ENCODE peak calls at places on chromosome 1, in four cellular contexts. L is neural progenitor cell, P is ovary, X is heart right ventricle. C is an unnamed sample.

GRCh38 chr1:206686486-206687249 is 2.0 kb downstream of the MAPKAPK2 start:
- DNase-seq in L (no peak), P (no peak), X (no peak), C (no peak)

GRCh38 chr1:37682334-37682987 is 9.9 kb upstream of the CDCA8 start:
- DNase-seq in L (peak; percentile 77), P (peak; percentile 55), X (peak; percentile 46), C (no peak)

GRCh38 chr1:223133301-223133823 is 9.7 kb downstream of the TLR5 start:
- DNase-seq in L (no peak), P (no peak), X (no peak), C (no peak)

GRCh38 chr1:100353073-100353801 is 931 bp downstream of the CDC14A start:
- DNase-seq in L (peak; percentile 83), P (peak; percentile 30), X (peak; percentile 41), C (no peak)

GRCh38 chr1:159040206-159040605 is 30.5 kb downstream of the IFI16 start:
- DNase-seq in L (no peak), P (no peak), X (no peak), C (no peak)

GRCh38 chr1:92653605-92654381 is 131.1 kb downstream of the EVI5 start:
- DNase-seq in L (no peak), P (no peak), X (no peak), C (no peak)

GRCh38 chr1:2894381-2895041 is 93.0 kb upstream of the TTC34 start:
- DNase-seq in L (no peak), P (no peak), X (no peak), C (no peak)

GRCh38 chr1:51512120-51512519 is 6.9 kb downstream of the EPS15 start:
- DNase-seq in L (no peak), P (no peak), X (no peak), C (no peak)

GRCh38 chr1:230231739-230232075 is 164.7 kb downstream of the GALNT2 start:
- DNase-seq in L (no peak), P (peak; percentile 68), X (peak; percentile 48), C (no peak)

GRCh38 chr1:51946300-51946699 is 44.2 kb downstream of the RAB3B start:
- DNase-seq in L (no peak), P (no peak), X (no peak), C (no peak)

GRCh38 chr1:231561663-231562383 is 33.4 kb downstream of the TSNAX start:
- DNase-seq in L (no peak), P (no peak), X (no peak), C (no peak)

GRCh38 chr1:81803423-81804103 is 2.8 kb downstream of the ADGRL2 start:
- DNase-seq in L (peak; percentile 83), P (no peak), X (no peak), C (no peak)

GRCh38 chr1:112803906-112804762 is 89.0 kb upstream of the PPM1J start:
- DNase-seq in L (peak; percentile 89), P (peak; percentile 62), X (peak; percentile 65), C (no peak)

GRCh38 chr1:65059930-65060538 is 88.0 kb upstream of the AK4 start:
- DNase-seq in L (peak; percentile 7), P (no peak), X (no peak), C (no peak)

GRCh38 chr1:115475901-115476300 is 137.9 kb upstream of the NGF start:
- DNase-seq in L (no peak), P (no peak), X (no peak), C (no peak)

GRCh38 chr1:45569571-45569961 is 14.3 kb upstream of the NASP start:
- DNase-seq in L (no peak), P (no peak), X (no peak), C (no peak)

GRCh38 chr1:11488201-11488770 is 9.3 kb downstream of the DISP3 start:
- DNase-seq in L (no peak), P (no peak), X (no peak), C (peak; percentile 25)

GRCh38 chr1:119582801-119583200 is 65.3 kb downstream of the ZNF697 start:
- DNase-seq in L (peak; percentile 69), P (no peak), X (peak; percentile 27), C (no peak)

GRCh38 chr1:244381887-244382565 is 69.7 kb downstream of the ADSS2 start:
- DNase-seq in L (no peak), P (no peak), X (no peak), C (no peak)

GRCh38 chr1:173300249-173301044 is 93.3 kb upstream of the TNFSF4 start:
- DNase-seq in L (no peak), P (no peak), X (no peak), C (no peak)

GRCh38 chr1:50968884-50969610 is 998 bp upstream of the CDKN2C start:
- DNase-seq in L (peak; percentile 65), P (peak; percentile 29), X (peak; percentile 54), C (peak; percentile 72)

GRCh38 chr1:162772571-162773154 is 17.8 kb upstream of the HSD17B7 start:
- DNase-seq in L (no peak), P (no peak), X (no peak), C (no peak)

GRCh38 chr1:76872944-76873343 is 5.7 kb downstream of the ST6GALNAC5 start:
- DNase-seq in L (no peak), P (no peak), X (no peak), C (no peak)

GRCh38 chr1:38138498-38139233 is 92.1 kb upstream of the POU3F1 start:
- DNase-seq in L (peak; percentile 48), P (no peak), X (peak; percentile 80), C (peak; percentile 95)

GRCh38 chr1:219585837-219586465 is 27.0 kb downstream of the ZC3H11B start:
- DNase-seq in L (no peak), P (no peak), X (no peak), C (no peak)

GRCh38 chr1:42692461-42692860 is 10.2 kb downstream of the YBX1 start:
- DNase-seq in L (peak; percentile 60), P (no peak), X (no peak), C (no peak)

GRCh38 chr1:211547710-211548109 is 31.3 kb downstream of the SLC30A1 start:
- DNase-seq in L (no peak), P (no peak), X (no peak), C (no peak)

GRCh38 chr1:52572387-52572786 is 19.5 kb upstream of the TUT4 start:
- DNase-seq in L (no peak), P (no peak), X (no peak), C (no peak)

GRCh38 chr1:214470132-214470531 is 81.3 kb downstream of the PTPN14 start:
- DNase-seq in L (no peak), P (no peak), X (no peak), C (no peak)

GRCh38 chr1:200415227-200415626 is 5.4 kb upstream of the ZNF281 start:
- DNase-seq in L (no peak), P (no peak), X (no peak), C (no peak)

GRCh38 chr1:205484985-205485967 is 19.2 kb upstream of the CDK18 start:
- DNase-seq in L (peak; percentile 86), P (peak; percentile 73), X (peak; percentile 46), C (peak; percentile 70)

GRCh38 chr1:180482425-180483275 is 19.7 kb downstream of the ACBD6 start:
- DNase-seq in L (peak; percentile 74), P (no peak), X (no peak), C (no peak)

GRCh38 chr1:164638506-164639202 is 79.7 kb downstream of the PBX1 start:
- DNase-seq in L (no peak), P (no peak), X (no peak), C (no peak)

GRCh38 chr1:164636744-164637143 is 77.8 kb downstream of the PBX1 start:
- DNase-seq in L (no peak), P (no peak), X (no peak), C (no peak)

GRCh38 chr1:164635074-164635783 is 76.2 kb downstream of the PBX1 start:
- DNase-seq in L (peak; percentile 68), P (no peak), X (no peak), C (no peak)

GRCh38 chr1:164637461-164638375 is 78.7 kb downstream of the PBX1 start:
- DNase-seq in L (no peak), P (no peak), X (peak; percentile 47), C (no peak)

GRCh38 chr1:164635784-164636729 is 77.1 kb downstream of the PBX1 start:
- DNase-seq in L (no peak), P (no peak), X (no peak), C (no peak)
- H3K27ac ChIP-seq in L (peak overlapping the region; percentile 34), P (no peak overlapping the region), X (no peak overlapping the region), C (no peak overlapping the region)

DNA sequence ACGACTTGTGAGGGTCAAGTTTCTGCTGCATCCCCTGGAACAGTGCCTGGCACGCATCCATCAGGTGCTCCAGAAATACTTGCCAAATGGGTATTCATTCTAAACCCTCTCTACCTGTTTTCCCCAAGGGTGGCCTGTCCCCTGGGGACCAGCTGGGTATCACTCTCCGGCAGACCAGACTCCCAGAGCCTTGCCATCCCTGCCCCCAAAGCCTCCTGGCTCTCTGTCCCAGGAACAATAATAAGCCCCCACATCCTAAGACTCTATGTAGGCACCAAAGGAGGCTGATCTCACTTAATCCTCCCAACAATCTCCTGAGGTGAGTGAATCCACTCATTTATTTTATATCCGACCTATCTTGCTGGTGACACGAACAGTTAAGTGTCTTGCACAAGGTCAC is 96.7 kb downstream of the MRPL37 start:
- DNase-seq in L (no peak), P (no peak), X (no peak), C (no peak)
- H3K4me1 ChIP-seq in L (peaks cover 67% of the 10 kb centered on the region), P (peaks cover 69% of the 10 kb centered on the region), X (peaks cover 83% of the 10 kb centered on the region), C (peaks cover 51% of the 10 kb centered on the region)

DNA sequence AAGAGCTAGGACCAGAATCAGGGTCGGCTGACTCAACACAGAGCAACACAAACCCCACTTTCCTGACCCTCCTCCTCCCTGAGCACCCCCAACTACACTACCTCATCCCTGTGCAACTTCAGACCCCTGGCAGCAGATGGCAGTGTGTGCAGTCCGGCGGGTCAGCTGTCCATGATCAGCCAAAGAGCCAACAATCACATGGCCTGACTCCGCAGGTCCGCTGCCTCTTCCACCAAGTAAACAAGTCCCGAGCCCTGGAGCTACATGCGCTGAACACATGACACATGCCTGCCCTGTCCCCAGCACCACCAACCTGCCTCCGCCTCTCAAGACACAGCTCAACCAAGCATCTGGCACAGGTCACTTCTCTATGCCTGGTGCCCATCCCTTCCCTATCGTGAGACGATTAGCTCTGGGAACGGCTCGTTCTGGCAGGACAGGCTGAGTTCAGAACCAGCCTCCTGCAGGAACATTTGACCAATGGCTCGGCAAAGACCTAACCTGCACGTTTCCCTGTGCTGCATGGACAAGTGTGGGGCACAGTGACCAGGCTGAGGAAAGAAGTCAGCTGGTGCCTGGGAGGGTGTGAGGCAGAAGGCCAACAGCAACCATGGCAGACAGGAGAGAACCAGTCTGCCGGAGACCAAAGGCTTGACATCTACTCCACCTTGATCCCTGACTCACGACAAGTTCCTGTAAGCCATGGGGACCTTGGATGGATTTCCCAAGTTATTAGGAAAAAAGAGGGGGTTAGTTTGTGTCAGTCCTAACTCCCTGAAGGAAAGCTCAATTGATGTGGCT is 60.3 kb downstream of the CD46 start:
- DNase-seq in L (peak; percentile 32), P (peak; percentile 60), X (no peak), C (peak; percentile 85)
- H3K27ac ChIP-seq in L (no peak overlapping the region), P (peak overlapping the region; percentile 36), X (peak overlapping the region; percentile 50), C (peak overlapping the region; percentile 95)

DNA sequence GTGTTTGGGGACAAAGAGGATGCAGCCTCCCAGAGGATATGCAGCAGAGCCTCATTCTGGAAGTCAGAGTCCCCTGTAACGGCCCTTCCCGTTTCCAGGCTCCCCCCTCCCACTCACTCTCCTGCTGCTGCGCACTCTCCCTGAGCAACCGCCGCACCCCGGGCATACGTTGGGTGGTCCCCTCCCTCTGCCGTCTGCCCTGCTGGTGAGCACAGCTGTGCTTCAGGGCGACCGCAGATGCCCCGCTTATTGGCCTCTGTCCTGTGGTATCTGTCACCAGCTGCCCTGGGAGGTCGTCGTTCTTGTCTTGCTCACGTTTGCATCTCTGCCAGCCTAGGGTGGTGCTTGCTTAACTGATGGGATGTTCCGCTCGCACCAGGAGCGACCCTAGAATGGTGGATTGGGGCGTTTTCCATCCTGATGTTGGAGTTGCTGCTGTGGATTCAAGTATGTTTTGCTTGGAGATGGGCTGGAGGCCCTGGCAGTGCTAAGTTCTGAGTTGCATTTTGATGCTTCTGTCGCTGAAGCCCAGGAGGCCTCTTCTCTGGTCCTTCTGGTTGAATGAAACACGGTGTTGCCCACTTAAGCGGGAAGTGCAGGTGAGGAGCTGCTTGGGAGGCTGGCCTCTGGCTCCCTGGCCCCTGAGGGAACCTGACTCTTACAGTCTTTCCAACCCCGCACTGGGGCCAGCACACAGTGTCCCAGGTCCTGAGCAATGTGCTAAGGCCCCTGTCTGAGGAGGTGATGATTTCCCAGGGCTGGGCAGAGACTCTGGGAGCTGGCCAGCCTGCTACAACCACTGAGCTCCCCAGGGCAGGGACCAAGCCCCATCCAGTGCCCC is 3.2 kb downstream of the TMEM201 start:
- DNase-seq in L (no peak), P (no peak), X (no peak), C (no peak)
- H3K4me1 ChIP-seq in L (peaks cover 56% of the 10 kb centered on the region), P (peaks cover 12% of the 10 kb centered on the region), X (peaks cover 77% of the 10 kb centered on the region), C (peaks cover 10% of the 10 kb centered on the region)

C was measured in ascending aorta.